ENCODE peak calls at places on chromosome 13, in eight cellular contexts. One of them, this sample, is unnamed.

GRCh38 chr13:97574926-97575325 is 141.0 kb downstream of the RAP2A start:
- DNase-seq in NCI-H1436: peak; percentile 24
- DNase-seq in posterior vena cava: no peak
- DNase-seq in lower lobe of right lung: no peak
- DNase-seq in activated T-cell treated with anti-CD3 and anti-CD28 coated beads for 1 hour: no peak
- DNase-seq in stimulated activated CD8-positive, alpha-beta memory T cell treated with anti-CD3 and anti-CD28 coated beads, Interleukin-12 subunit alpha, Interleukin-12 subunit beta, amount 100 ng/mL, for 1 hour: no peak
- DNase-seq in COLO829: peak; percentile 26
- DNase-seq in iPS-NIHi11: peak; percentile 41
- DNase-seq in this sample: no peak

GRCh38 chr13:48151343-48151742 is 56.4 kb upstream of the MED4 start:
- DNase-seq in NCI-H1436: no peak
- DNase-seq in posterior vena cava: no peak
- DNase-seq in lower lobe of right lung: no peak
- DNase-seq in activated T-cell treated with anti-CD3 and anti-CD28 coated beads for 1 hour: no peak
- DNase-seq in stimulated activated CD8-positive, alpha-beta memory T cell treated with anti-CD3 and anti-CD28 coated beads, Interleukin-12 subunit alpha, Interleukin-12 subunit beta, amount 100 ng/mL, for 1 hour: no peak
- DNase-seq in COLO829: no peak
- DNase-seq in iPS-NIHi11: no peak
- DNase-seq in this sample: no peak

GRCh38 chr13:76903544-76904162 is 17.4 kb upstream of the KCTD12 start:
- DNase-seq in NCI-H1436: peak; percentile 49
- DNase-seq in posterior vena cava: peak; percentile 85
- DNase-seq in lower lobe of right lung: peak; percentile 60
- DNase-seq in activated T-cell treated with anti-CD3 and anti-CD28 coated beads for 1 hour: peak; percentile 50
- DNase-seq in stimulated activated CD8-positive, alpha-beta memory T cell treated with anti-CD3 and anti-CD28 coated beads, Interleukin-12 subunit alpha, Interleukin-12 subunit beta, amount 100 ng/mL, for 1 hour: peak; percentile 55
- DNase-seq in COLO829: peak; percentile 53
- DNase-seq in iPS-NIHi11: peak; percentile 65
- DNase-seq in this sample: no peak

GRCh38 chr13:43232866-43233265 is 209.5 kb downstream of the DNAJC15 start:
- DNase-seq in NCI-H1436: no peak
- DNase-seq in posterior vena cava: no peak
- DNase-seq in lower lobe of right lung: no peak
- DNase-seq in activated T-cell treated with anti-CD3 and anti-CD28 coated beads for 1 hour: no peak
- DNase-seq in stimulated activated CD8-positive, alpha-beta memory T cell treated with anti-CD3 and anti-CD28 coated beads, Interleukin-12 subunit alpha, Interleukin-12 subunit beta, amount 100 ng/mL, for 1 hour: no peak
- DNase-seq in COLO829: no peak
- DNase-seq in iPS-NIHi11: no peak
- DNase-seq in this sample: no peak

GRCh38 chr13:50713849-50714248 is 129.6 kb downstream of the DLEU7 start:
- DNase-seq in NCI-H1436: no peak
- DNase-seq in posterior vena cava: no peak
- DNase-seq in lower lobe of right lung: peak; percentile 51
- DNase-seq in activated T-cell treated with anti-CD3 and anti-CD28 coated beads for 1 hour: no peak
- DNase-seq in stimulated activated CD8-positive, alpha-beta memory T cell treated with anti-CD3 and anti-CD28 coated beads, Interleukin-12 subunit alpha, Interleukin-12 subunit beta, amount 100 ng/mL, for 1 hour: no peak
- DNase-seq in COLO829: no peak
- DNase-seq in iPS-NIHi11: no peak
- DNase-seq in this sample: no peak

GRCh38 chr13:30907167-30907761 is 1.2 kb downstream of the MEDAG start:
- DNase-seq in NCI-H1436: no peak
- DNase-seq in posterior vena cava: peak; percentile 80
- DNase-seq in lower lobe of right lung: peak; percentile 51
- DNase-seq in activated T-cell treated with anti-CD3 and anti-CD28 coated beads for 1 hour: no peak
- DNase-seq in stimulated activated CD8-positive, alpha-beta memory T cell treated with anti-CD3 and anti-CD28 coated beads, Interleukin-12 subunit alpha, Interleukin-12 subunit beta, amount 100 ng/mL, for 1 hour: no peak
- DNase-seq in COLO829: no peak
- DNase-seq in iPS-NIHi11: no peak
- DNase-seq in this sample: no peak

GRCh38 chr13:103876571-103876970 is 810.4 kb upstream of the SLC10A2 start:
- DNase-seq in NCI-H1436: no peak
- DNase-seq in posterior vena cava: no peak
- DNase-seq in lower lobe of right lung: no peak
- DNase-seq in activated T-cell treated with anti-CD3 and anti-CD28 coated beads for 1 hour: no peak
- DNase-seq in stimulated activated CD8-positive, alpha-beta memory T cell treated with anti-CD3 and anti-CD28 coated beads, Interleukin-12 subunit alpha, Interleukin-12 subunit beta, amount 100 ng/mL, for 1 hour: no peak
- DNase-seq in COLO829: no peak
- DNase-seq in iPS-NIHi11: no peak
- DNase-seq in this sample: no peak

GRCh38 chr13:113903912-113904311 is 40.0 kb upstream of the GAS6 start:
- DNase-seq in NCI-H1436: no peak
- DNase-seq in posterior vena cava: no peak
- DNase-seq in lower lobe of right lung: no peak
- DNase-seq in activated T-cell treated with anti-CD3 and anti-CD28 coated beads for 1 hour: no peak
- DNase-seq in stimulated activated CD8-positive, alpha-beta memory T cell treated with anti-CD3 and anti-CD28 coated beads, Interleukin-12 subunit alpha, Interleukin-12 subunit beta, amount 100 ng/mL, for 1 hour: no peak
- DNase-seq in COLO829: no peak
- DNase-seq in iPS-NIHi11: no peak
- DNase-seq in this sample: no peak

GRCh38 chr13:106048386-106048785 is 487.1 kb downstream of the EFNB2 start:
- DNase-seq in NCI-H1436: no peak
- DNase-seq in posterior vena cava: no peak
- DNase-seq in lower lobe of right lung: no peak
- DNase-seq in activated T-cell treated with anti-CD3 and anti-CD28 coated beads for 1 hour: no peak
- DNase-seq in stimulated activated CD8-positive, alpha-beta memory T cell treated with anti-CD3 and anti-CD28 coated beads, Interleukin-12 subunit alpha, Interleukin-12 subunit beta, amount 100 ng/mL, for 1 hour: no peak
- DNase-seq in COLO829: no peak
- DNase-seq in iPS-NIHi11: no peak
- DNase-seq in this sample: no peak

GRCh38 chr13:75371223-75371622 is 110.7 kb downstream of the TBC1D4 start:
- DNase-seq in NCI-H1436: no peak
- DNase-seq in posterior vena cava: no peak
- DNase-seq in lower lobe of right lung: no peak
- DNase-seq in activated T-cell treated with anti-CD3 and anti-CD28 coated beads for 1 hour: no peak
- DNase-seq in stimulated activated CD8-positive, alpha-beta memory T cell treated with anti-CD3 and anti-CD28 coated beads, Interleukin-12 subunit alpha, Interleukin-12 subunit beta, amount 100 ng/mL, for 1 hour: no peak
- DNase-seq in COLO829: no peak
- DNase-seq in iPS-NIHi11: no peak
- DNase-seq in this sample: no peak

GRCh38 chr13:112752711-112753541 is 63.1 kb downstream of the ATP11A start:
- DNase-seq in NCI-H1436: no peak
- DNase-seq in posterior vena cava: peak; percentile 56
- DNase-seq in lower lobe of right lung: no peak
- DNase-seq in activated T-cell treated with anti-CD3 and anti-CD28 coated beads for 1 hour: no peak
- DNase-seq in stimulated activated CD8-positive, alpha-beta memory T cell treated with anti-CD3 and anti-CD28 coated beads, Interleukin-12 subunit alpha, Interleukin-12 subunit beta, amount 100 ng/mL, for 1 hour: no peak
- DNase-seq in COLO829: no peak
- DNase-seq in iPS-NIHi11: no peak
- DNase-seq in this sample: no peak

GRCh38 chr13:70253834-70254233 is 145.6 kb upstream of the KLHL1 start:
- DNase-seq in NCI-H1436: peak; percentile 76
- DNase-seq in posterior vena cava: no peak
- DNase-seq in lower lobe of right lung: no peak
- DNase-seq in activated T-cell treated with anti-CD3 and anti-CD28 coated beads for 1 hour: no peak
- DNase-seq in stimulated activated CD8-positive, alpha-beta memory T cell treated with anti-CD3 and anti-CD28 coated beads, Interleukin-12 subunit alpha, Interleukin-12 subunit beta, amount 100 ng/mL, for 1 hour: no peak
- DNase-seq in COLO829: no peak
- DNase-seq in iPS-NIHi11: no peak
- DNase-seq in this sample: no peak

GRCh38 chr13:96020155-96020575 is 33.0 kb downstream of the UGGT2 start:
- DNase-seq in NCI-H1436: peak; percentile 65
- DNase-seq in posterior vena cava: no peak
- DNase-seq in lower lobe of right lung: no peak
- DNase-seq in activated T-cell treated with anti-CD3 and anti-CD28 coated beads for 1 hour: no peak
- DNase-seq in stimulated activated CD8-positive, alpha-beta memory T cell treated with anti-CD3 and anti-CD28 coated beads, Interleukin-12 subunit alpha, Interleukin-12 subunit beta, amount 100 ng/mL, for 1 hour: no peak
- DNase-seq in COLO829: peak; percentile 70
- DNase-seq in iPS-NIHi11: peak; percentile 51
- DNase-seq in this sample: no peak

GRCh38 chr13:49238621-49239020 is 9.1 kb upstream of the CDADC1 start:
- DNase-seq in NCI-H1436: no peak
- DNase-seq in posterior vena cava: no peak
- DNase-seq in lower lobe of right lung: no peak
- DNase-seq in activated T-cell treated with anti-CD3 and anti-CD28 coated beads for 1 hour: no peak
- DNase-seq in stimulated activated CD8-positive, alpha-beta memory T cell treated with anti-CD3 and anti-CD28 coated beads, Interleukin-12 subunit alpha, Interleukin-12 subunit beta, amount 100 ng/mL, for 1 hour: no peak
- DNase-seq in COLO829: no peak
- DNase-seq in iPS-NIHi11: no peak
- DNase-seq in this sample: no peak

GRCh38 chr13:98325724-98326123 is 148.7 kb upstream of the RNF113B start:
- DNase-seq in NCI-H1436: no peak
- DNase-seq in posterior vena cava: no peak
- DNase-seq in lower lobe of right lung: no peak
- DNase-seq in activated T-cell treated with anti-CD3 and anti-CD28 coated beads for 1 hour: no peak
- DNase-seq in stimulated activated CD8-positive, alpha-beta memory T cell treated with anti-CD3 and anti-CD28 coated beads, Interleukin-12 subunit alpha, Interleukin-12 subunit beta, amount 100 ng/mL, for 1 hour: no peak
- DNase-seq in COLO829: peak; percentile 72
- DNase-seq in iPS-NIHi11: no peak
- DNase-seq in this sample: no peak

GRCh38 chr13:80199585-80200292 is 141.2 kb downstream of the SPRY2 start:
- DNase-seq in NCI-H1436: no peak
- DNase-seq in posterior vena cava: no peak
- DNase-seq in lower lobe of right lung: no peak
- DNase-seq in activated T-cell treated with anti-CD3 and anti-CD28 coated beads for 1 hour: no peak
- DNase-seq in stimulated activated CD8-positive, alpha-beta memory T cell treated with anti-CD3 and anti-CD28 coated beads, Interleukin-12 subunit alpha, Interleukin-12 subunit beta, amount 100 ng/mL, for 1 hour: no peak
- DNase-seq in COLO829: no peak
- DNase-seq in iPS-NIHi11: no peak
- DNase-seq in this sample: no peak

GRCh38 chr13:38730332-38730731 is 43.5 kb downstream of the FREM2 start:
- DNase-seq in NCI-H1436: no peak
- DNase-seq in posterior vena cava: no peak
- DNase-seq in lower lobe of right lung: no peak
- DNase-seq in activated T-cell treated with anti-CD3 and anti-CD28 coated beads for 1 hour: no peak
- DNase-seq in stimulated activated CD8-positive, alpha-beta memory T cell treated with anti-CD3 and anti-CD28 coated beads, Interleukin-12 subunit alpha, Interleukin-12 subunit beta, amount 100 ng/mL, for 1 hour: no peak
- DNase-seq in COLO829: no peak
- DNase-seq in iPS-NIHi11: no peak
- DNase-seq in this sample: no peak

GRCh38 chr13:24063281-24063851 is 97.2 kb upstream of the SPATA13 start:
- DNase-seq in NCI-H1436: no peak
- DNase-seq in posterior vena cava: no peak
- DNase-seq in lower lobe of right lung: no peak
- DNase-seq in activated T-cell treated with anti-CD3 and anti-CD28 coated beads for 1 hour: no peak
- DNase-seq in stimulated activated CD8-positive, alpha-beta memory T cell treated with anti-CD3 and anti-CD28 coated beads, Interleukin-12 subunit alpha, Interleukin-12 subunit beta, amount 100 ng/mL, for 1 hour: no peak
- DNase-seq in COLO829: no peak
- DNase-seq in iPS-NIHi11: no peak
- DNase-seq in this sample: no peak

GRCh38 chr13:46521921-46522691 is 30.9 kb upstream of the LRCH1 start:
- DNase-seq in NCI-H1436: no peak
- DNase-seq in posterior vena cava: no peak
- DNase-seq in lower lobe of right lung: no peak
- DNase-seq in activated T-cell treated with anti-CD3 and anti-CD28 coated beads for 1 hour: no peak
- DNase-seq in stimulated activated CD8-positive, alpha-beta memory T cell treated with anti-CD3 and anti-CD28 coated beads, Interleukin-12 subunit alpha, Interleukin-12 subunit beta, amount 100 ng/mL, for 1 hour: no peak
- DNase-seq in COLO829: no peak
- DNase-seq in iPS-NIHi11: no peak
- DNase-seq in this sample: no peak

GRCh38 chr13:64278493-64278892 is 2862.8 kb upstream of the PCDH20 start:
- DNase-seq in NCI-H1436: no peak
- DNase-seq in posterior vena cava: no peak
- DNase-seq in lower lobe of right lung: no peak
- DNase-seq in activated T-cell treated with anti-CD3 and anti-CD28 coated beads for 1 hour: no peak
- DNase-seq in stimulated activated CD8-positive, alpha-beta memory T cell treated with anti-CD3 and anti-CD28 coated beads, Interleukin-12 subunit alpha, Interleukin-12 subunit beta, amount 100 ng/mL, for 1 hour: no peak
- DNase-seq in COLO829: no peak
- DNase-seq in iPS-NIHi11: no peak
- DNase-seq in this sample: no peak